ENCODE peak calls at places on chromosomes 5 and 9, in six cellular contexts. One of them, this sample, is unnamed.

GRCh38 chr5:62732677-62733121 is 154.1 kb downstream of the LRRC70 start:
- DNase-seq in suprapubic skin: no peak
- DNase-seq in HCT116: no peak
- DNase-seq in upper lobe of left lung: no peak
- DNase-seq in SK-N-SH: no peak
- DNase-seq in HepG2: no peak
- DNase-seq in this sample: no peak

GRCh38 chr9:95876138-95876444 is 600 bp downstream of the ERCC6L2 start:
- DNase-seq in upper lobe of left lung: no peak
- DNase-seq in SK-N-SH: no peak
- DNase-seq in suprapubic skin: no peak
- DNase-seq in HCT116: no peak
- DNase-seq in HepG2: no peak
- DNase-seq in this sample: no peak

GRCh38 chr5:56950626-56951130 is 1.2 kb downstream of the MIER3 start:
- DNase-seq in SK-N-SH: peak; percentile 62
- DNase-seq in HCT116: peak; percentile 13
- DNase-seq in suprapubic skin: peak; percentile 74
- DNase-seq in upper lobe of left lung: peak; percentile 88
- DNase-seq in HepG2: peak; percentile 3
- DNase-seq in this sample: peak; percentile 76

GRCh38 chr5:75856056-75856455 is 138.8 kb upstream of the POC5 start:
- DNase-seq in HepG2: no peak
- DNase-seq in HCT116: no peak
- DNase-seq in upper lobe of left lung: no peak
- DNase-seq in suprapubic skin: no peak
- DNase-seq in SK-N-SH: no peak
- DNase-seq in this sample: no peak

GRCh38 chr9:16152276-16153065 is 599.6 kb downstream of the CCDC171 start:
- DNase-seq in suprapubic skin: no peak
- DNase-seq in upper lobe of left lung: no peak
- DNase-seq in SK-N-SH: no peak
- DNase-seq in HepG2: no peak
- DNase-seq in HCT116: no peak
- DNase-seq in this sample: no peak

GRCh38 chr9:92325991-92326500 is 293 bp downstream of the CENPP start:
- DNase-seq in upper lobe of left lung: no peak
- DNase-seq in HepG2: no peak
- DNase-seq in SK-N-SH: no peak
- DNase-seq in suprapubic skin: peak; percentile 72
- DNase-seq in HCT116: no peak
- DNase-seq in this sample: no peak

GRCh38 chr9:129027224-129027684 is 877 bp downstream of the SH3GLB2 start:
- DNase-seq in HepG2: no peak
- DNase-seq in HCT116: no peak
- DNase-seq in upper lobe of left lung: no peak
- DNase-seq in suprapubic skin: no peak
- DNase-seq in SK-N-SH: peak; percentile 51
- DNase-seq in this sample: no peak

GRCh38 chr9:109143881-109144562 is 23.0 kb downstream of the FRRS1L start:
- DNase-seq in HepG2: peak; percentile 29
- DNase-seq in HCT116: peak; percentile 60
- DNase-seq in upper lobe of left lung: no peak
- DNase-seq in suprapubic skin: no peak
- DNase-seq in SK-N-SH: peak; percentile 35
- DNase-seq in this sample: no peak

GRCh38 chr5:89756955-89757354 is 652.6 kb downstream of the CETN3 start:
- DNase-seq in suprapubic skin: no peak
- DNase-seq in HepG2: no peak
- DNase-seq in SK-N-SH: no peak
- DNase-seq in HCT116: no peak
- DNase-seq in upper lobe of left lung: no peak
- DNase-seq in this sample: no peak

GRCh38 chr5:73274870-73275756 is 102.1 kb downstream of the TMEM174 start:
- DNase-seq in SK-N-SH: no peak
- DNase-seq in upper lobe of left lung: no peak
- DNase-seq in suprapubic skin: peak; percentile 81
- DNase-seq in HepG2: no peak
- DNase-seq in HCT116: no peak
- DNase-seq in this sample: no peak

GRCh38 chr5:143648696-143649095 is 163.3 kb upstream of the HMHB1 start:
- DNase-seq in HepG2: no peak
- DNase-seq in suprapubic skin: no peak
- DNase-seq in SK-N-SH: peak; percentile 6
- DNase-seq in upper lobe of left lung: no peak
- DNase-seq in HCT116: no peak
- DNase-seq in this sample: no peak

GRCh38 chr9:87546704-87547103 is 49.0 kb downstream of the DAPK1 start:
- DNase-seq in HepG2: peak; percentile 25
- DNase-seq in upper lobe of left lung: no peak
- DNase-seq in suprapubic skin: no peak
- DNase-seq in HCT116: no peak
- DNase-seq in SK-N-SH: no peak
- DNase-seq in this sample: no peak

GRCh38 chr5:57659889-57660288 is 177.3 kb upstream of the ACTBL2 start:
- DNase-seq in HCT116: no peak
- DNase-seq in upper lobe of left lung: no peak
- DNase-seq in suprapubic skin: no peak
- DNase-seq in SK-N-SH: no peak
- DNase-seq in HepG2: no peak
- DNase-seq in this sample: no peak

GRCh38 chr9:120901704-120902103 is 24.7 kb upstream of the PHF19 start:
- DNase-seq in upper lobe of left lung: no peak
- DNase-seq in HCT116: no peak
- DNase-seq in SK-N-SH: no peak
- DNase-seq in HepG2: no peak
- DNase-seq in suprapubic skin: no peak
- DNase-seq in this sample: no peak

GRCh38 chr9:69877852-69878507 is 57.4 kb downstream of the CFAP95 start:
- DNase-seq in HCT116: peak; percentile 22
- DNase-seq in SK-N-SH: peak; percentile 11
- DNase-seq in suprapubic skin: no peak
- DNase-seq in upper lobe of left lung: no peak
- DNase-seq in HepG2: peak; percentile 43
- DNase-seq in this sample: no peak

GRCh38 chr9:38016375-38017120 is 52.5 kb downstream of the SHB start:
- DNase-seq in SK-N-SH: no peak
- DNase-seq in suprapubic skin: no peak
- DNase-seq in upper lobe of left lung: no peak
- DNase-seq in HCT116: no peak
- DNase-seq in HepG2: no peak
- DNase-seq in this sample: no peak

DNA sequence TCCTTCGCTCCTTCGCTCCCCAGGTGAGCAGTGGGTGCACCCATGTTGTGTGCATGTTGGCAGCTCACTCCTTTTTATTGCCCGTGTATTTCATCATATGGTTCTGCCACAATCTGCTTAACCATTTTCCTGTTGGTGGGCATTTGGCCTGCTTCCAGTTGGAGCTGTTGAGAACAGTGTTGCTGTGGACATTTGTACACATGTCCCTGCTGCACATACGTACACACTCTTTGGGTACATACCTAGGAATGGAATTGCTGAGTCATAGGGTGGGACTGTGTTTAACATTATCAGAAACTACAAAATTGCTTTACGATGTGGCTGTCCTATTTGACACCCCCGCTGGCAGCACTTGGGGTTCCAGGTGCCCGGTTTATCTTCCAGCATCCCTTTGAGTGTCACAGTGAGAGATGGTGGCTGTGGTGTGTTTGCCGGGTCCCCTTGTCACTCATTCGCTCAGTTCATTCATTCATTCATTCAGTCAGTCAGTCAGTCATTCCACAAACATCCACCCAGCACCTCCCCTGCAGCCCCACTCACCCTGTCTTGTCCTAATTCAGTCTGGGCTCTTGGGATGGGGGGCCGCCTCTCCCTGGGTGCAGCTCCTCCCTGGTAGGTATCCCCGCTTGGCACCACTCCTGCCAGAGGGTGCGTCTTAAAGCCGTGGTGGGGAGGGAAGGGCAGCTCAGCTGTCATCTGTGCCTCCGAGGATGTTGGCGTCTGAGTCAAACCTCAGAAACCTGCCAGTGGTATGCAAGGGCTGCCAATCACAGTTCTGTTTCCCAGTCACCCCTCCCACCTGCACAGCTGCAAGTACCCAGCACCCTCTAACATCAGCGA is 8.0 kb upstream of the FIBCD1 start:
- DNase-seq in upper lobe of left lung: no peak
- DNase-seq in HepG2: no peak
- DNase-seq in HCT116: peak; percentile 43
- DNase-seq in SK-N-SH: no peak
- DNase-seq in suprapubic skin: no peak
- DNase-seq in this sample: peak; percentile 82
- H3K4me3 ChIP-seq in upper lobe of left lung: no peak overlapping the region
- H3K4me3 ChIP-seq in HepG2: no peak overlapping the region
- H3K4me3 ChIP-seq in HCT116: peak overlapping the region; percentile 39
- H3K4me3 ChIP-seq in SK-N-SH: no peak overlapping the region
- H3K4me3 ChIP-seq in suprapubic skin: no peak overlapping the region
- H3K4me3 ChIP-seq in this sample: no peak overlapping the region

GRCh38 chr9:33329117-33329563 is 38.8 kb downstream of the NFX1 start:
- DNase-seq in suprapubic skin: no peak
- DNase-seq in upper lobe of left lung: no peak
- DNase-seq in HCT116: no peak
- DNase-seq in SK-N-SH: no peak
- DNase-seq in HepG2: no peak
- DNase-seq in this sample: peak; percentile 81
- TF ChIP-seq POLR2AphosphoS5 in suprapubic skin: no peak
- TF ChIP-seq POLR2AphosphoS5 in upper lobe of left lung: peak; percentile 48
- TF ChIP-seq POLR2AphosphoS5 in HCT116: no peak
- TF ChIP-seq POLR2AphosphoS5 in SK-N-SH: peak; percentile 49
- TF ChIP-seq POLR2AphosphoS5 in HepG2: no peak
- TF ChIP-seq POLR2AphosphoS5 in this sample: peak; percentile 89

GRCh38 chr5:121915765-121916164 is 46.0 kb upstream of the SRFBP1 start:
- DNase-seq in SK-N-SH: no peak
- DNase-seq in upper lobe of left lung: no peak
- DNase-seq in HCT116: no peak
- DNase-seq in HepG2: no peak
- DNase-seq in suprapubic skin: no peak
- DNase-seq in this sample: no peak

GRCh38 chr5:121913397-121913796 is 48.4 kb upstream of the SRFBP1 start:
- DNase-seq in suprapubic skin: no peak
- DNase-seq in upper lobe of left lung: no peak
- DNase-seq in SK-N-SH: no peak
- DNase-seq in HCT116: no peak
- DNase-seq in HepG2: no peak
- DNase-seq in this sample: no peak

GRCh38 chr5:121910036-121910435 is 51.7 kb upstream of the SRFBP1 start:
- DNase-seq in HepG2: no peak
- DNase-seq in suprapubic skin: no peak
- DNase-seq in upper lobe of left lung: no peak
- DNase-seq in HCT116: no peak
- DNase-seq in SK-N-SH: no peak
- DNase-seq in this sample: no peak
- H3K27ac ChIP-seq in HepG2: no peak overlapping the region
- H3K27ac ChIP-seq in suprapubic skin: no peak overlapping the region
- H3K27ac ChIP-seq in upper lobe of left lung: no peak overlapping the region
- H3K27ac ChIP-seq in HCT116: no peak overlapping the region
- H3K27ac ChIP-seq in SK-N-SH: no peak overlapping the region
- H3K27ac ChIP-seq in this sample: no peak overlapping the region

DNA sequence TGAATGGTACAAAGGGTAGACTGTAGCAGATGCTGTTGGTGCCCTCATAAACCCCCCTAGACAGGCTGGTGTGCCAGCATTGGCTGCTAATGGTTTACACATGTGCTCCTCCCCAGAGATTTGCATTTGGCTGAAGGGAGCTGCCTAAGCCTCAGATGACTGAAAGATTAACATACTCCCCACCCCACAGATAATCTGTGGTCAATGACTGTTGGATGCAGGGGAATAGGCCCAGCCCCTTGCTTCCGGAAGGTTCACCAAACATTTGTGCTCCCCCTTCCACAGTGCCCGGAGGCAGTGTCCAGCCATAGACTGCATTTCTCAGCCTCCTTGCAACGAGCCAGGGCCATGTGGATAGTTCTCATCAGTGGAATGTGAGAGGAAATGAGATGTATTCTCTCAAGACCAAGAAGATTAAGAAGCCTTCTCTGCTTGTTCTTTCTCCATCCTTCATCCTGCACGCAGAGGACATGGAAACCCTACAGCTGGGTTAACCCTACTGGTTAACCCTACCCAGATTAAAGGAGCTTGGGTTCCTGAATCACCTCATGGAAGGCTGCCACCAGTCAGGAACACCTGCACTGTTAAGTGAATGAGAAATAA is 79.6 kb downstream of the PHAX start:
- DNase-seq in HepG2: no peak
- DNase-seq in suprapubic skin: no peak
- DNase-seq in upper lobe of left lung: no peak
- DNase-seq in SK-N-SH: peak; percentile 73
- DNase-seq in HCT116: no peak
- DNase-seq in this sample: peak; percentile 24
- H3K4me3 ChIP-seq in HepG2: no peak overlapping the region
- H3K4me3 ChIP-seq in suprapubic skin: no peak overlapping the region
- H3K4me3 ChIP-seq in upper lobe of left lung: no peak overlapping the region
- H3K4me3 ChIP-seq in SK-N-SH: no peak overlapping the region
- H3K4me3 ChIP-seq in HCT116: no peak overlapping the region
- H3K4me3 ChIP-seq in this sample: no peak overlapping the region

GRCh38 chr5:94432499-94432898 is 185.9 kb downstream of the KIAA0825 start:
- DNase-seq in HepG2: no peak
- DNase-seq in suprapubic skin: no peak
- DNase-seq in SK-N-SH: no peak
- DNase-seq in HCT116: no peak
- DNase-seq in upper lobe of left lung: no peak
- DNase-seq in this sample: no peak
- TF ChIP-seq POLR2AphosphoS5 in HepG2: no peak
- TF ChIP-seq POLR2AphosphoS5 in suprapubic skin: no peak
- TF ChIP-seq POLR2AphosphoS5 in SK-N-SH: no peak
- TF ChIP-seq POLR2AphosphoS5 in HCT116: no peak
- TF ChIP-seq POLR2AphosphoS5 in upper lobe of left lung: peak; percentile 51
- TF ChIP-seq POLR2AphosphoS5 in this sample: peak; percentile 15

DNA sequence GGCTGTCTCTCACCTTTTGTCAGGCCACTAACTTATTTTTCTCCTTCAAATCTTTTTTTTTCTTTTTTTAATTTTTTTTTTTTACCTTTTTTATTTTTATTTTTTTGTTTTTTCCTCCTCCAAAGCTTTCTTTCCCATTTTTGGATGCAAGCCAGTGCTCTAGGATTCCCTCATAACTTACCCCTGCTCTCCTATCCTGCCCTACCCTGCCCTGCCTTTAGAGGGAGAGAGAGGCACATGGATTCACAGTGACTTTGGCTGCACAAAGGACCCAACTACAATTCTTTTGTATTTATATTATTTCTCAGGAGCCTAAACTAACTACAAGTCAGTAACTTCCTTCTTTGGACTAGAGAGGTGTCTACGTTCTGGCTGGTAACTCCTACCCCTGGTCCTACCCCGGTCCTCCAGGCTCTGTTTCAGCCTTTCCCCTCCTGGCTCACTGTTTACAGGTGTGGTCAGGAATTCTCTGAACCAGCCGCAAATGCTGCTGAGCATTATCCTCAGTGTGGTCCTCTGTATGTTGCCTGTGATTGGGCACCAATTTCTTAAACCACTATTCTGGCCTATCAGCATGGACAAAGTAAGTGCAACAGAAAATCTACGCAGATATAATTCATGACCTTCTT is 8.4 kb upstream of the RUSC2 start:
- DNase-seq in SK-N-SH: peak; percentile 37
- DNase-seq in upper lobe of left lung: no peak
- DNase-seq in HepG2: peak; percentile 54
- DNase-seq in HCT116: peak; percentile 54
- DNase-seq in suprapubic skin: no peak
- DNase-seq in this sample: peak; percentile 54
- H3K27ac ChIP-seq in SK-N-SH: no peak overlapping the region
- H3K27ac ChIP-seq in upper lobe of left lung: no peak overlapping the region
- H3K27ac ChIP-seq in HepG2: no peak overlapping the region
- H3K27ac ChIP-seq in HCT116: no peak overlapping the region
- H3K27ac ChIP-seq in suprapubic skin: no peak overlapping the region
- H3K27ac ChIP-seq in this sample: no peak overlapping the region

This sample was measured in transverse colon.